ENCODE peak calls at places on chromosomes 2 and 18, in eight cellular contexts. D is mesenchymal stem cell; E is CD8-positive, alpha-beta T cell; Q is memory B cell; W is RWPE1; I is choroid plexus epithelial cell; F is GM23338; Y is CD4-positive, alpha-beta T cell. B is an unnamed sample.

GRCh38 chr18:3790702-3791101 is 340.7 kb downstream of the TGIF1 start:
- DNase-seq in F (no peak), D (peak), E (no peak), Y (no peak), I (no peak), W (no peak), Q (no peak), B (peak)

GRCh38 chr2:173652731-173653426 is 298.2 kb downstream of the CDCA7 start:
- DNase-seq in D (peak), Q (no peak), W (peak), F (no peak), Y (no peak), I (peak), E (no peak), B (no peak)

GRCh38 chr2:240505946-240506345 is 51.8 kb downstream of the ANKMY1 start:
- DNase-seq in D (no peak), Y (no peak), E (no peak), W (no peak), F (no peak), Q (no peak), I (no peak), B (no peak)

GRCh38 chr2:127134235-127134634 is 27.3 kb upstream of the BIN1 start:
- DNase-seq in E (no peak), Y (no peak), F (no peak), I (no peak), W (no peak), D (no peak), Q (no peak), B (no peak)

GRCh38 chr2:150279673-150280072 is 207.8 kb downstream of the RND3 start:
- DNase-seq in Y (no peak), E (no peak), I (no peak), D (peak), F (no peak), Q (no peak), W (no peak), B (no peak)

GRCh38 chr18:52427521-52428175 is 87.7 kb downstream of the DCC start:
- DNase-seq in F (no peak), E (no peak), Q (no peak), D (no peak), I (no peak), W (no peak), Y (no peak), B (no peak)

GRCh38 chr2:28663359-28663758 is 88.3 kb upstream of the PPP1CB start:
- DNase-seq in D (peak), F (no peak), E (no peak), W (no peak), Q (no peak), Y (no peak), I (peak), B (no peak)

GRCh38 chr18:33757037-33757436 is 179.0 kb downstream of the ASXL3 start:
- DNase-seq in F (no peak), D (peak), Y (no peak), E (no peak), W (no peak), Q (no peak), I (peak), B (peak)

GRCh38 chr18:78436110-78436509 is 543.5 kb upstream of the SALL3 start:
- DNase-seq in E (no peak), I (no peak), Y (no peak), F (no peak), Q (no peak), W (no peak), D (no peak), B (no peak)

GRCh38 chr2:101806123-101806522 is 108.6 kb downstream of the MAP4K4 start:
- DNase-seq in W (peak), D (peak), I (peak), E (peak), F (peak), Q (no peak), Y (no peak), B (no peak)

GRCh38 chr18:79942786-79943607 is 8.5 kb downstream of the SLC66A2 start:
- DNase-seq in D (no peak), Q (no peak), F (no peak), I (peak), Y (no peak), W (no peak), E (no peak), B (no peak)

GRCh38 chr2:29074401-29074800 is at the start of gene PCARE:
- DNase-seq in Y (no peak), F (no peak), D (no peak), I (no peak), E (no peak), Q (no peak), W (no peak), B (no peak)

GRCh38 chr2:201929627-201930026 is 104.0 kb upstream of the FZD7 start:
- DNase-seq in W (no peak), F (no peak), Y (no peak), Q (no peak), D (no peak), I (no peak), E (no peak), B (peak)

GRCh38 chr2:171124512-171124911 is 36.2 kb downstream of the TLK1 start:
- DNase-seq in D (no peak), I (no peak), W (no peak), Y (no peak), Q (no peak), F (no peak), E (no peak), B (no peak)

GRCh38 chr2:204643326-204643725 is 98.1 kb downstream of the PARD3B start:
- DNase-seq in Y (no peak), Q (no peak), F (no peak), E (no peak), I (no peak), W (no peak), D (no peak), B (no peak)

GRCh38 chr2:102282646-102283045 is 28.7 kb upstream of the IL1RL1 start:
- DNase-seq in I (no peak), Y (no peak), F (no peak), E (no peak), Q (no peak), W (no peak), D (no peak), B (no peak)

GRCh38 chr2:177784449-177784845 is 288.1 kb downstream of the PDE11A start:
- DNase-seq in Y (no peak), Q (no peak), D (peak), I (peak), F (no peak), E (no peak), W (no peak), B (no peak)

GRCh38 chr2:219914577-219914976 is 287.1 kb downstream of the SLC4A3 start:
- DNase-seq in Q (no peak), W (no peak), D (no peak), I (no peak), E (no peak), F (no peak), Y (no peak), B (no peak)

GRCh38 chr2:39875182-39875913 is 96.3 kb upstream of the THUMPD2 start:
- DNase-seq in F (no peak), I (peak), W (peak), D (peak), Q (no peak), Y (no peak), E (no peak), B (no peak)

GRCh38 chr2:30303094-30303493 is 71.8 kb downstream of the LBH start:
- DNase-seq in E (no peak), D (no peak), F (no peak), I (no peak), Y (no peak), Q (no peak), W (no peak), B (no peak)

GRCh38 chr18:62037012-62037742 is 144.4 kb upstream of the RNF152 start:
- DNase-seq in E (no peak), Q (no peak), F (no peak), D (no peak), Y (no peak), I (peak), W (no peak), B (no peak)

GRCh38 chr18:57422313-57422872 is 12.8 kb upstream of the ONECUT2 start:
- DNase-seq in E (no peak), Y (no peak), F (no peak), I (no peak), Q (no peak), D (no peak), W (no peak), B (no peak)

GRCh38 chr18:77622009-77622692 is 372.5 kb downstream of the GALR1 start:
- DNase-seq in W (no peak), Y (no peak), Q (no peak), I (no peak), D (no peak), E (no peak), F (no peak), B (no peak)

GRCh38 chr2:186503827-186504606 is 18.0 kb downstream of the ZC3H15 start:
- DNase-seq in E (no peak), Q (no peak), F (peak), Y (no peak), D (peak), W (peak), I (peak), B (no peak)

GRCh38 chr2:63764630-63765029 is 77.1 kb upstream of the UGP2 start:
- DNase-seq in I (no peak), Q (no peak), F (peak), W (no peak), D (no peak), Y (no peak), E (no peak), B (no peak)

GRCh38 chr2:18599509-18600254 is 10.3 kb upstream of the NT5C1B start:
- DNase-seq in F (no peak), Q (no peak), E (no peak), W (no peak), Y (no peak), I (no peak), D (no peak), B (no peak)

GRCh38 chr2:73254343-73255006 is 20.4 kb downstream of the CCT7 start:
- DNase-seq in F (no peak), E (no peak), Y (no peak), I (no peak), D (no peak), W (no peak), Q (no peak), B (no peak)

GRCh38 chr2:100625731-100626130 is 62.9 kb downstream of the PDCL3 start:
- DNase-seq in Q (no peak), E (no peak), I (no peak), D (no peak), Y (no peak), F (no peak), W (no peak), B (no peak)

GRCh38 chr2:113078350-113078839 is 10.6 kb downstream of the IL1F10 start:
- DNase-seq in F (no peak), E (no peak), Y (no peak), I (no peak), Q (no peak), W (peak), D (no peak), B (no peak)

GRCh38 chr2:234444888-234445287 is 52.0 kb downstream of the ARL4C start:
- DNase-seq in F (no peak), I (peak), Y (no peak), D (peak), Q (peak), E (peak), W (no peak), B (no peak)

GRCh38 chr2:39870871-39871270 is 91.8 kb upstream of the THUMPD2 start:
- DNase-seq in F (no peak), Q (no peak), D (no peak), I (no peak), W (no peak), Y (no peak), E (no peak), B (no peak)

GRCh38 chr2:240233891-240234502 is 93.5 kb upstream of the OTOS start:
- DNase-seq in Y (no peak), W (no peak), I (no peak), Q (no peak), D (peak), E (no peak), F (no peak), B (no peak)

GRCh38 chr2:149002891-149003740 is 35.4 kb upstream of the LYPD6B start:
- DNase-seq in Q (no peak), D (no peak), I (no peak), Y (no peak), F (no peak), W (no peak), E (no peak), B (no peak)

GRCh38 chr18:80178935-80179818 is 68.1 kb downstream of the PARD6G start:
- DNase-seq in F (no peak), Q (no peak), Y (no peak), E (no peak), I (no peak), W (peak), D (no peak), B (no peak)

GRCh38 chr2:74566423-74567085 is 12.0 kb downstream of the DOK1 start:
- DNase-seq in W (no peak), I (peak), E (no peak), F (no peak), Y (no peak), Q (no peak), D (peak), B (no peak)

GRCh38 chr18:46426311-46427047 is 230.5 kb downstream of the LOXHD1 start:
- DNase-seq in Q (no peak), F (no peak), E (no peak), W (no peak), I (no peak), D (no peak), Y (no peak), B (no peak)